ENCODE peak calls at places on chromosomes 5 and 9, in six cellular contexts. One of them, this sample, is unnamed.

GRCh38 chr5:178515776-178516561 is 74.2 kb downstream of the COL23A1 start:
- DNase-seq in A549: no peak
- DNase-seq in testis: peak
- DNase-seq in H9: no peak
- DNase-seq in tibial nerve: no peak
- DNase-seq in heart right ventricle: no peak
- DNase-seq in this sample: no peak

GRCh38 chr5:175319199-175319598 is 124.8 kb downstream of the DRD1 start:
- DNase-seq in heart right ventricle: no peak
- DNase-seq in tibial nerve: no peak
- DNase-seq in testis: no peak
- DNase-seq in A549: no peak
- DNase-seq in H9: no peak
- DNase-seq in this sample: no peak

GRCh38 chr5:141100243-141100805 is at the start of gene PCDHB3:
- DNase-seq in testis: peak
- DNase-seq in heart right ventricle: peak
- DNase-seq in tibial nerve: peak
- DNase-seq in H9: peak
- DNase-seq in A549: peak
- DNase-seq in this sample: no peak

GRCh38 chr5:152623951-152624350 is 218.9 kb upstream of the NMUR2 start:
- DNase-seq in H9: no peak
- DNase-seq in A549: no peak
- DNase-seq in heart right ventricle: no peak
- DNase-seq in testis: no peak
- DNase-seq in tibial nerve: no peak
- DNase-seq in this sample: no peak

GRCh38 chr9:109109962-109110325 is 9.8 kb downstream of the TMEM245 start:
- DNase-seq in tibial nerve: no peak
- DNase-seq in H9: no peak
- DNase-seq in heart right ventricle: no peak
- DNase-seq in testis: no peak
- DNase-seq in A549: no peak
- DNase-seq in this sample: no peak

GRCh38 chr9:125332527-125332926 is 70.9 kb downstream of the GAPVD1 start:
- DNase-seq in testis: no peak
- DNase-seq in A549: no peak
- DNase-seq in tibial nerve: no peak
- DNase-seq in H9: no peak
- DNase-seq in heart right ventricle: no peak
- DNase-seq in this sample: no peak

GRCh38 chr5:66993448-66993847 is 203.2 kb downstream of the CD180 start:
- DNase-seq in testis: no peak
- DNase-seq in H9: no peak
- DNase-seq in heart right ventricle: no peak
- DNase-seq in A549: no peak
- DNase-seq in tibial nerve: no peak
- DNase-seq in this sample: no peak

GRCh38 chr5:102681403-102681983 is 73.6 kb upstream of the PAM start:
- DNase-seq in H9: peak
- DNase-seq in tibial nerve: peak
- DNase-seq in heart right ventricle: peak
- DNase-seq in A549: peak
- DNase-seq in testis: peak
- DNase-seq in this sample: peak

GRCh38 chr9:101235105-101235866 is 149.5 kb downstream of the BAAT start:
- DNase-seq in tibial nerve: no peak
- DNase-seq in heart right ventricle: no peak
- DNase-seq in testis: no peak
- DNase-seq in H9: no peak
- DNase-seq in A549: peak
- DNase-seq in this sample: no peak

GRCh38 chr5:143230676-143230996 is 172.8 kb downstream of the NR3C1 start:
- DNase-seq in A549: no peak
- DNase-seq in tibial nerve: no peak
- DNase-seq in H9: no peak
- DNase-seq in testis: no peak
- DNase-seq in heart right ventricle: no peak
- DNase-seq in this sample: no peak

GRCh38 chr9:98128316-98128715 is 9.3 kb upstream of the TRIM14 start:
- DNase-seq in A549: no peak
- DNase-seq in tibial nerve: no peak
- DNase-seq in heart right ventricle: no peak
- DNase-seq in testis: no peak
- DNase-seq in H9: no peak
- DNase-seq in this sample: no peak

GRCh38 chr5:22649076-22649475 is 204.1 kb downstream of the CDH12 start:
- DNase-seq in A549: no peak
- DNase-seq in heart right ventricle: no peak
- DNase-seq in testis: peak
- DNase-seq in H9: no peak
- DNase-seq in tibial nerve: no peak
- DNase-seq in this sample: no peak

GRCh38 chr5:79105868-79106267 is 5.7 kb upstream of the BHMT start:
- DNase-seq in H9: no peak
- DNase-seq in tibial nerve: no peak
- DNase-seq in heart right ventricle: no peak
- DNase-seq in testis: no peak
- DNase-seq in A549: no peak
- DNase-seq in this sample: no peak

GRCh38 chr5:143693691-143694252 is 118.2 kb upstream of the HMHB1 start:
- DNase-seq in tibial nerve: no peak
- DNase-seq in H9: no peak
- DNase-seq in heart right ventricle: no peak
- DNase-seq in A549: no peak
- DNase-seq in testis: no peak
- DNase-seq in this sample: no peak

GRCh38 chr5:137896560-137896959 is 7.3 kb downstream of the PKD2L2 start:
- DNase-seq in tibial nerve: no peak
- DNase-seq in A549: no peak
- DNase-seq in heart right ventricle: no peak
- DNase-seq in testis: no peak
- DNase-seq in H9: no peak
- DNase-seq in this sample: no peak
- H3K27ac ChIP-seq in tibial nerve: no peak
- H3K27ac ChIP-seq in A549: no peak
- H3K27ac ChIP-seq in heart right ventricle: no peak
- H3K27ac ChIP-seq in testis: no peak
- H3K27ac ChIP-seq in H9: no peak
- H3K27ac ChIP-seq in this sample: no peak

GRCh38 chr5:17089001-17089400 is 128.4 kb upstream of the BASP1 start:
- DNase-seq in testis: no peak
- DNase-seq in A549: no peak
- DNase-seq in heart right ventricle: no peak
- DNase-seq in H9: no peak
- DNase-seq in tibial nerve: no peak
- DNase-seq in this sample: no peak
- H3K27ac ChIP-seq in testis: no peak
- H3K27ac ChIP-seq in A549: no peak
- H3K27ac ChIP-seq in heart right ventricle: no peak
- H3K27ac ChIP-seq in H9: no peak
- H3K27ac ChIP-seq in tibial nerve: no peak
- H3K27ac ChIP-seq in this sample: no peak

DNA sequence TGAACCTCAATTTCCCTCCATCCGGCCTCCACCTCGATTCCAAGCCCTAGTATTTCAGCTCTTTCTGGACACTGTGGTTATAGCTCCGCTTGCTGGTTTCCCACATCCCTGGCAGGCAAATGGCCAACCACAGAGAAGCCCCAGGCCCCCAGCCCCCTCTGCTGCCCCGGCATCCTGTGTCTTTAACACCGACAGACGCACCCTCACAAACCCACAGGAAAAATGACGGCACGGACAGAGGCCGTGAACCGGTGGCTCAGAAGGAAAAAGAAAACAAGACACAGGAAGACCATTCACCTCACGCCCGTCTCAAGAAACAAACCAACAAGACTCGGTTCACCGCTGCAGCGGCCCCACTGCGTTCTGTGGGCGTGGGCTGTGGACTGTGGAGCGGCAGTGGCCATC is 1.5 kb upstream of the CLIC3 start:
- DNase-seq in tibial nerve: no peak
- DNase-seq in H9: no peak
- DNase-seq in testis: no peak
- DNase-seq in heart right ventricle: no peak
- DNase-seq in A549: no peak
- DNase-seq in this sample: no peak
- H3K27ac ChIP-seq in tibial nerve: peak
- H3K27ac ChIP-seq in H9: no peak
- H3K27ac ChIP-seq in testis: no peak
- H3K27ac ChIP-seq in heart right ventricle: peak
- H3K27ac ChIP-seq in A549: no peak
- H3K27ac ChIP-seq in this sample: no peak

DNA sequence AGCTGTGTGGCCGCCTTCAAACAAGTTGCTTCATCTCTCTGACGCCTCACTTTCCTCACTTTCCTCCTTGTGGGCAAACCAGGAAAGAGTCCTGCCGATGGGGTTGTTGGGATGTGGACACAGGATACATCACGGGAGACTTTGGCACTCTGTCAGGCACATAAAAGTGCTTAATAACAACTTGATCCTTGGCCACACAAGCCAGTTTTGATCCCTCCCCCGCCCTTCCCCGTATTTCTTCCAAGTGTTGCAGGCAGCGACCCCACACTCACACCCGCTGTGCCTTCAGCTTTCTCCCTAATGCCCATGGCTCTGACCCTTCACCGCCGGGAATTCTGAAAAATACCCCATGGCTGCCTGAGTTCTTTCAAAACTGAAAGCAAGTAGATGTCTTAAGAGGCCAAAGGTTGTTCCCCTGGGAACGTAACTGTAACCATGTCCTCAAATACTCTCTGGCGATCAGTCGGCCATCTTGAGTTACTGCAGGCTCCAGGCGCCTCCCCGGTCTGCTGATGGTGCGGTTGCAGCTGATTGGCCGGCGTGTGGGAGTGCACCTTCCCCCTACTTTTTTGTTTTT is 59.8 kb downstream of the ARHGEF37 start:
- DNase-seq in tibial nerve: peak
- DNase-seq in heart right ventricle: peak
- DNase-seq in testis: peak
- DNase-seq in H9: no peak
- DNase-seq in A549: peak
- DNase-seq in this sample: no peak
- H3K27ac ChIP-seq in tibial nerve: peak
- H3K27ac ChIP-seq in heart right ventricle: peak
- H3K27ac ChIP-seq in testis: peak
- H3K27ac ChIP-seq in H9: no peak
- H3K27ac ChIP-seq in A549: no peak
- H3K27ac ChIP-seq in this sample: no peak

This sample was measured in substantia nigra.